ENCODE peak calls at places on chromosomes 7 and 10, in five cellular contexts. B is AG04450, T is tibial artery, P is stomach, I is brain microvascular endothelial cell. D is an unnamed sample.

GRCh38 chr10:98172495-98172894 is 38.0 kb downstream of the R3HCC1L start:
- DNase-seq in I (no peak), P (no peak), B (no peak), T (no peak), D (no peak)

GRCh38 chr10:87559392-87559791 is 54.7 kb downstream of the MINPP1 start:
- DNase-seq in P (no peak), B (no peak), T (no peak), I (no peak), D (no peak)

GRCh38 chr10:102502337-102503151 is at the start of gene ACTR1A:
- DNase-seq in T (peak; percentile 98), B (peak; percentile 100), I (peak; percentile 100), P (peak; percentile 97), D (peak; percentile 97)

GRCh38 chr7:97005764-97006145 is 402 bp downstream of the DLX6 start:
- DNase-seq in T (no peak), I (peak; percentile 12), P (no peak), B (no peak), D (no peak)

GRCh38 chr10:12645449-12645848 is 296.1 kb downstream of the CAMK1D start:
- DNase-seq in I (no peak), T (no peak), B (no peak), P (no peak), D (no peak)

GRCh38 chr10:759898-760477 is 70.5 kb upstream of the DIP2C start:
- DNase-seq in B (no peak), I (no peak), P (no peak), T (no peak), D (no peak)

GRCh38 chr10:97383159-97383558 is 18.0 kb downstream of the RRP12 start:
- DNase-seq in P (no peak), B (no peak), I (no peak), T (no peak), D (no peak)

GRCh38 chr10:6537704-6538103 is 42.4 kb downstream of the PRKCQ start:
- DNase-seq in B (no peak), P (no peak), T (no peak), I (no peak), D (no peak)

GRCh38 chr10:124152139-124152780 is 58.9 kb upstream of the CHST15 start:
- DNase-seq in I (peak; percentile 56), P (peak; percentile 55), T (peak; percentile 91), B (no peak), D (no peak)

GRCh38 chr7:106947244-106947728 is 82.2 kb downstream of the PIK3CG start:
- DNase-seq in P (peak; percentile 36), B (peak; percentile 69), I (peak; percentile 78), T (no peak), D (no peak)

GRCh38 chr10:26472440-26472778 is 34.3 kb downstream of the APBB1IP start:
- DNase-seq in P (no peak), T (no peak), I (no peak), B (no peak), D (no peak)

GRCh38 chr10:110684800-110685446 is 40.8 kb downstream of the RBM20 start:
- DNase-seq in T (no peak), P (no peak), I (peak; percentile 70), B (peak; percentile 26), D (no peak)

GRCh38 chr7:126449621-126450268 is 803.0 kb downstream of the GRM8 start:
- DNase-seq in B (no peak), T (no peak), I (peak; percentile 42), P (no peak), D (no peak)

GRCh38 chr10:30172096-30172495 is 112.7 kb upstream of the JCAD start:
- DNase-seq in T (no peak), P (no peak), B (no peak), I (no peak), D (no peak)

GRCh38 chr10:69801434-69802315 is at the start of gene COL13A1:
- DNase-seq in I (peak; percentile 55), P (no peak), B (no peak), T (peak; percentile 81), D (peak; percentile 22)

GRCh38 chr10:105950410-105950809 is 1214.1 kb downstream of the SORCS1 start:
- DNase-seq in T (no peak), P (peak; percentile 54), B (no peak), I (peak; percentile 24), D (peak; percentile 43)

GRCh38 chr10:28072573-28072972 is 73.7 kb upstream of the ODAD2 start:
- DNase-seq in B (no peak), I (no peak), T (no peak), P (no peak), D (no peak)

GRCh38 chr7:98238976-98239375 is 13.1 kb downstream of the TECPR1 start:
- DNase-seq in T (no peak), P (no peak), I (peak; percentile 86), B (no peak), D (no peak)

GRCh38 chr7:37385787-37386186 is 62.9 kb downstream of the ELMO1 start:
- DNase-seq in B (no peak), I (no peak), T (no peak), P (no peak), D (no peak)

GRCh38 chr7:36278767-36279171 is 110.9 kb upstream of the ANLN start:
- DNase-seq in I (peak; percentile 42), P (no peak), T (peak; percentile 53), B (peak; percentile 70), D (no peak)

GRCh38 chr7:135317676-135318326 is 84.2 kb downstream of the STRA8 start:
- DNase-seq in T (no peak), P (no peak), I (no peak), B (no peak), D (no peak)

GRCh38 chr7:1060315-1061080 is 16.2 kb downstream of the GPR146 start:
- DNase-seq in T (peak; percentile 92), B (no peak), I (no peak), P (peak; percentile 82), D (no peak)

GRCh38 chr7:15417341-15417988 is 144.3 kb downstream of the AGMO start:
- DNase-seq in B (no peak), I (no peak), P (no peak), T (no peak), D (no peak)

GRCh38 chr7:148882668-148883232 is 1.3 kb downstream of the EZH2 start:
- DNase-seq in T (no peak), P (no peak), I (no peak), B (no peak), D (no peak)

GRCh38 chr7:103075337-103075918 is 488 bp downstream of the ARMC10 start:
- DNase-seq in I (peak; percentile 60), T (peak; percentile 76), B (peak; percentile 10), P (peak; percentile 58), D (peak; percentile 41)

GRCh38 chr10:122471531-122472177 is 10.3 kb downstream of the HTRA1 start:
- DNase-seq in I (no peak), B (no peak), T (no peak), P (no peak), D (no peak)

GRCh38 chr7:47739901-47740300 is 158.0 kb upstream of the TNS3 start:
- DNase-seq in T (no peak), B (no peak), P (no peak), I (no peak), D (no peak)

GRCh38 chr7:104922187-104923009 is 91.6 kb upstream of the KMT2E start:
- DNase-seq in B (peak; percentile 20), P (no peak), I (peak; percentile 36), T (no peak), D (no peak)
- H3K27ac ChIP-seq in B (no peak overlapping the region), P (peak overlapping the region; percentile 66), I (no peak overlapping the region), T (peak overlapping the region; percentile 66), D (no peak overlapping the region)

DNA sequence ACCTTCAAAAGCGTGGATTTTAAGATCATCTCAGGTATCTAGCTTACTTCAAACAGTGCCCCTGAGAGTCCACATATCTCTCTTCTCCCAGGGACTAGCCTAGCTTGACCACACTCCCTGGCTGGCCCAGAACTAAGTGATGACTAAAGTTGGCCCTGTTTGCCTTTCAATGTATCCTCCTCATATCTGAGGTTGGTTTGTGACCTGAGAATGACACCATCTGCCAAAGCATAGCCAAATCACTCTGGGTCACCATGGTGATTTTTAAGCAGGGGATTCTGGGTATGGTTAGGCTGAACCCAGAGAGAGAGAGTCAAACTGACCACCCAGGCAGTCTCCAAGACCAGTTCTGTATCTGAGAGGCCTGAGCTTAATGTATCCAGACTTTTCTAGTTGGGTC is 16.2 kb downstream of the CNNM1 start:
- DNase-seq in B (no peak), I (no peak), P (no peak), T (no peak), D (no peak)
- H3K27ac ChIP-seq in B (no peak overlapping the region), I (no peak overlapping the region), P (no peak overlapping the region), T (no peak overlapping the region), D (no peak overlapping the region)

GRCh38 chr10:31962826-31963597 is 34.4 kb upstream of the ARHGAP12 start:
- DNase-seq in T (no peak), B (no peak), I (no peak), P (no peak), D (no peak)

GRCh38 chr10:31959461-31960173 is 31.0 kb upstream of the ARHGAP12 start:
- DNase-seq in T (no peak), I (no peak), P (no peak), B (no peak), D (no peak)

GRCh38 chr10:31961675-31962074 is 33.0 kb upstream of the ARHGAP12 start:
- DNase-seq in T (no peak), P (no peak), B (no peak), I (peak; percentile 41), D (no peak)

GRCh38 chr10:31963598-31963980 is 35.0 kb upstream of the ARHGAP12 start:
- DNase-seq in I (no peak), T (no peak), P (no peak), B (no peak), D (no peak)

GRCh38 chr10:31961264-31961663 is 32.6 kb upstream of the ARHGAP12 start:
- DNase-seq in P (peak; percentile 32), T (no peak), I (no peak), B (no peak), D (no peak)
- H3K27ac ChIP-seq in P (no peak overlapping the region), T (no peak overlapping the region), I (no peak overlapping the region), B (no peak overlapping the region), D (no peak overlapping the region)

DNA sequence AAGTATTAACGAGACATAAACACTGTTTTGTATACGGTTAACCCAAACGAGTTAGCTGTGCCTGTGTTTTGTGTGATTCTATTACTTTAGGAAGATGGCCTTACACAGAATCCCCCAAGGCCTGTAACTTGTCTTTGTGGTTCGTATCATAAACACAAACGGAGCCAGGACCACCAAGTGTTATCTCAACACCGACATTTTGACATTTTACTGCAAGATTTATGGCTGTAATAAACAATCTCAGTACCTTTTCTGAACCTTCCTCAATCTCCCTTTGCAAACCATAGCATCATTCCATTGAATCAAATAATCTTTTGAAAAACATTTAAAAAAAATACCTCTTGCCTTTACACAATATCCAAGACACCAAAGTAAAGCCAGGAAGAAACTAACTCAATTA is 2.4 kb upstream of the HOXA4 start:
- DNase-seq in B (no peak), P (no peak), I (no peak), T (no peak), D (no peak)
- H3K27ac ChIP-seq in B (no peak overlapping the region), P (peak overlapping the region; percentile 94), I (no peak overlapping the region), T (no peak overlapping the region), D (no peak overlapping the region)

DNA sequence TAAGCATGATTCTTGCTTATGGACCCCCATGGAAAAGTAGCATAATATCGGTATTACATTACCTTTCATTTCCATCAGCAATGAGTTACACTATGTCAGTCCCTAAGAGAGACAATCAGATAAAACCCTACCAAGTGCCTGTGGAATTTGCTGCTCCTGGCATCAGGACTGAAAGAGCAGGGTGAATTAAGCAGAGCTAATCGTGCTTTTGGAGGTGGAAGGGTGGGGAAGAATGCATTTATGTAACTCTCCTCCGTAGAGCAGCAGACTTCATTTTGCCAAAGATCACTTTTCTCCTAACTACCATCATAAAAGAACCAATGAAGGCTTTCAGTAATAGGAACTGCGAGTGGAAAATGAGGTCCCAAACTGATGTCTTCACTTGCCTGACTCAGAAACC is 312.4 kb downstream of the FGFR2 start:
- DNase-seq in B (no peak), T (no peak), I (no peak), P (no peak), D (no peak)
- H3K27ac ChIP-seq in B (no peak overlapping the region), T (no peak overlapping the region), I (no peak overlapping the region), P (no peak overlapping the region), D (peak overlapping the region; percentile 75)

D was measured in caudate nucleus.